ENCODE peak calls at places on chromosome 16, in four cellular contexts. K, U, M and L are unnamed samples.

GRCh38 chr16:85387171-85387507 is 226.0 kb upstream of the GSE1 start:
- DNase-seq in K (no peak), U (no peak), M (peak; percentile 10), L (peak; percentile 1)

GRCh38 chr16:15907863-15908478 is 19.6 kb upstream of the CEP20 start:
- DNase-seq in K (peak; percentile 71), U (no peak), M (peak; percentile 88), L (peak; percentile 25)

GRCh38 chr16:46466239-46466638 is 154.9 kb downstream of the SHCBP1 start:
- DNase-seq in K (no peak), U (no peak), M (no peak), L (no peak)

GRCh38 chr16:83849434-83849833 is 41.7 kb downstream of the HSBP1 start:
- DNase-seq in K (no peak), U (no peak), M (no peak), L (no peak)

GRCh38 chr16:27258241-27258734 is 10.3 kb downstream of the NSMCE1 start:
- DNase-seq in K (no peak), U (no peak), M (no peak), L (no peak)

GRCh38 chr16:28477311-28477920 is 5.3 kb upstream of the NPIPB7 start:
- DNase-seq in K (no peak), U (no peak), M (no peak), L (no peak)

GRCh38 chr16:73510852-73511251 is 462.9 kb upstream of the ZFHX3 start:
- DNase-seq in K (no peak), U (no peak), M (no peak), L (no peak)

GRCh38 chr16:30063278-30063892 is 2.2 kb upstream of the ALDOA start:
- DNase-seq in K (no peak), U (no peak), M (no peak), L (no peak)

GRCh38 chr16:57966133-57966805 is 4.7 kb downstream of the CNGB1 start:
- DNase-seq in K (no peak), U (no peak), M (no peak), L (no peak)

GRCh38 chr16:31496670-31497069 is 11.5 kb downstream of the RUSF1 start:
- DNase-seq in K (no peak), U (no peak), M (no peak), L (no peak)

GRCh38 chr16:84618428-84619102 is 687 bp upstream of the COTL1 start:
- DNase-seq in K (peak; percentile 50), U (no peak), M (no peak), L (no peak)